ENCODE peak calls at places on chromosome 9, in five cellular contexts. One of them, this sample, is unnamed.

GRCh38 chr9:114003756-114004155 is 74.3 kb downstream of the AMBP start:
- DNase-seq in left ventricle myocardium inferior: no peak
- DNase-seq in fibroblast of the aortic adventitia: no peak
- DNase-seq in GM23338: no peak
- DNase-seq in fibroblast of lung: no peak
- DNase-seq in this sample: no peak

GRCh38 chr9:128091144-128091543 is 23.1 kb downstream of the SLC25A25 start:
- DNase-seq in fibroblast of lung: peak; percentile 92
- DNase-seq in GM23338: peak; percentile 94
- DNase-seq in left ventricle myocardium inferior: peak; percentile 64
- DNase-seq in fibroblast of the aortic adventitia: peak; percentile 97
- DNase-seq in this sample: peak; percentile 85

GRCh38 chr9:96222132-96222531 is 79.8 kb downstream of the HSD17B3 start:
- DNase-seq in left ventricle myocardium inferior: no peak
- DNase-seq in fibroblast of lung: peak; percentile 15
- DNase-seq in fibroblast of the aortic adventitia: no peak
- DNase-seq in GM23338: peak; percentile 75
- DNase-seq in this sample: no peak

GRCh38 chr9:7146582-7146981 is 388.8 kb downstream of the KDM4C start:
- DNase-seq in left ventricle myocardium inferior: no peak
- DNase-seq in fibroblast of the aortic adventitia: no peak
- DNase-seq in fibroblast of lung: no peak
- DNase-seq in GM23338: peak; percentile 12
- DNase-seq in this sample: no peak

GRCh38 chr9:23551171-23551795 is 274.8 kb downstream of the ELAVL2 start:
- DNase-seq in fibroblast of lung: no peak
- DNase-seq in left ventricle myocardium inferior: no peak
- DNase-seq in fibroblast of the aortic adventitia: no peak
- DNase-seq in GM23338: no peak
- DNase-seq in this sample: no peak

GRCh38 chr9:69180670-69181069 is 6.6 kb downstream of the TJP2 start:
- DNase-seq in fibroblast of lung: peak; percentile 97
- DNase-seq in GM23338: no peak
- DNase-seq in left ventricle myocardium inferior: no peak
- DNase-seq in fibroblast of the aortic adventitia: peak; percentile 97
- DNase-seq in this sample: peak; percentile 92

GRCh38 chr9:93673271-93673843 is 97.0 kb downstream of the PHF2 start:
- DNase-seq in GM23338: no peak
- DNase-seq in fibroblast of lung: peak; percentile 8
- DNase-seq in left ventricle myocardium inferior: peak; percentile 73
- DNase-seq in fibroblast of the aortic adventitia: peak; percentile 2
- DNase-seq in this sample: no peak

GRCh38 chr9:113594484-113595299 is 131.2 kb downstream of the RGS3 start:
- DNase-seq in fibroblast of lung: no peak
- DNase-seq in GM23338: no peak
- DNase-seq in left ventricle myocardium inferior: no peak
- DNase-seq in fibroblast of the aortic adventitia: no peak
- DNase-seq in this sample: no peak

GRCh38 chr9:17588395-17588794 is 9.5 kb downstream of the SH3GL2 start:
- DNase-seq in GM23338: peak; percentile 18
- DNase-seq in fibroblast of lung: no peak
- DNase-seq in left ventricle myocardium inferior: no peak
- DNase-seq in fibroblast of the aortic adventitia: no peak
- DNase-seq in this sample: no peak

GRCh38 chr9:97484134-97484533 is 17.3 kb upstream of the TMOD1 start:
- DNase-seq in fibroblast of lung: no peak
- DNase-seq in fibroblast of the aortic adventitia: no peak
- DNase-seq in GM23338: no peak
- DNase-seq in left ventricle myocardium inferior: no peak
- DNase-seq in this sample: no peak

GRCh38 chr9:97487880-97488279 is 13.6 kb upstream of the TMOD1 start:
- DNase-seq in GM23338: no peak
- DNase-seq in fibroblast of the aortic adventitia: no peak
- DNase-seq in left ventricle myocardium inferior: no peak
- DNase-seq in fibroblast of lung: no peak
- DNase-seq in this sample: no peak

GRCh38 chr9:97491216-97491999 is 10.1 kb upstream of the TMOD1 start:
- DNase-seq in fibroblast of lung: no peak
- DNase-seq in fibroblast of the aortic adventitia: no peak
- DNase-seq in left ventricle myocardium inferior: no peak
- DNase-seq in GM23338: no peak
- DNase-seq in this sample: no peak

DNA sequence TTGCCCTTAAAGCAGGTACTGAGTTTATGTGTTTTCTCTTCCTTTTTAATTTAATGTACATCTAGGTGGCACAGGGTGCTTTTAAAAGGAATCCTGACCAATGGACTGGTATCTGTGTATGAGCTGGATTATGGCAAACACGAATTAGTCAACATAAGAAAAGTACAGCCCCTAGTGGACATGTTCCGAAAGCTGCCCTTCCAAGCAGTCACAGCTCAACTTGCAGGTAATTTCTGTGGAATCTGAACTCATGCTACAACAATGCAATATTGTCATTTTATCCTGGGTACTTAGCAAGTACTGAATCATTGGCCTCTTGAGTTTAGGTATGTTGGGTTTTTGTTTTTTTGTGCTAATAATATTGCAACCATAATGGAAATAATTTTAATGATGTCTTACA is 14.4 kb upstream of the TMOD1 start:
- DNase-seq in fibroblast of lung: no peak
- DNase-seq in GM23338: peak; percentile 15
- DNase-seq in fibroblast of the aortic adventitia: no peak
- DNase-seq in left ventricle myocardium inferior: no peak
- DNase-seq in this sample: no peak
- TF ChIP-seq CTCF in fibroblast of lung: no peak
- TF ChIP-seq CTCF in GM23338: peak; percentile 46
- TF ChIP-seq CTCF in fibroblast of the aortic adventitia: peak; percentile 36
- TF ChIP-seq CTCF in left ventricle myocardium inferior: peak; percentile 48
- TF ChIP-seq CTCF in this sample: peak; percentile 52

GRCh38 chr9:109411069-109411761 is 86.9 kb downstream of the PTPN3 start:
- DNase-seq in fibroblast of lung: no peak
- DNase-seq in left ventricle myocardium inferior: no peak
- DNase-seq in GM23338: no peak
- DNase-seq in fibroblast of the aortic adventitia: no peak
- DNase-seq in this sample: no peak

GRCh38 chr9:109411818-109412352 is 86.2 kb downstream of the PTPN3 start:
- DNase-seq in GM23338: peak; percentile 76
- DNase-seq in left ventricle myocardium inferior: no peak
- DNase-seq in fibroblast of the aortic adventitia: peak; percentile 69
- DNase-seq in fibroblast of lung: peak; percentile 81
- DNase-seq in this sample: peak; percentile 16

GRCh38 chr9:109414125-109414785 is 83.9 kb downstream of the PTPN3 start:
- DNase-seq in fibroblast of lung: no peak
- DNase-seq in GM23338: peak; percentile 66
- DNase-seq in left ventricle myocardium inferior: no peak
- DNase-seq in fibroblast of the aortic adventitia: no peak
- DNase-seq in this sample: no peak

GRCh38 chr9:109408759-109409462 is 88.1 kb upstream of the EPB41L4B start:
- DNase-seq in fibroblast of the aortic adventitia: no peak
- DNase-seq in left ventricle myocardium inferior: no peak
- DNase-seq in GM23338: peak; percentile 42
- DNase-seq in fibroblast of lung: no peak
- DNase-seq in this sample: no peak

GRCh38 chr9:109409998-109410397 is 88.1 kb downstream of the PTPN3 start:
- DNase-seq in fibroblast of lung: no peak
- DNase-seq in GM23338: peak; percentile 89
- DNase-seq in fibroblast of the aortic adventitia: no peak
- DNase-seq in left ventricle myocardium inferior: no peak
- DNase-seq in this sample: no peak
- TF ChIP-seq CTCF in fibroblast of lung: no peak
- TF ChIP-seq CTCF in GM23338: peak; percentile 69
- TF ChIP-seq CTCF in fibroblast of the aortic adventitia: no peak
- TF ChIP-seq CTCF in left ventricle myocardium inferior: no peak
- TF ChIP-seq CTCF in this sample: no peak

GRCh38 chr9:89317282-89317681 is 1.0 kb upstream of the SECISBP2 start:
- DNase-seq in fibroblast of the aortic adventitia: no peak
- DNase-seq in GM23338: peak; percentile 7
- DNase-seq in fibroblast of lung: no peak
- DNase-seq in left ventricle myocardium inferior: no peak
- DNase-seq in this sample: no peak

GRCh38 chr9:89319015-89319905 is 960 bp downstream of the SECISBP2 start:
- DNase-seq in fibroblast of lung: no peak
- DNase-seq in GM23338: no peak
- DNase-seq in left ventricle myocardium inferior: no peak
- DNase-seq in fibroblast of the aortic adventitia: no peak
- DNase-seq in this sample: no peak

GRCh38 chr9:89315482-89315881 is 2.8 kb upstream of the SECISBP2 start:
- DNase-seq in left ventricle myocardium inferior: no peak
- DNase-seq in GM23338: no peak
- DNase-seq in fibroblast of the aortic adventitia: no peak
- DNase-seq in fibroblast of lung: no peak
- DNase-seq in this sample: no peak

GRCh38 chr9:89314955-89315354 is 3.3 kb upstream of the SECISBP2 start:
- DNase-seq in GM23338: no peak
- DNase-seq in fibroblast of lung: no peak
- DNase-seq in fibroblast of the aortic adventitia: no peak
- DNase-seq in left ventricle myocardium inferior: no peak
- DNase-seq in this sample: no peak

GRCh38 chr9:89318123-89319014 is at the start of gene SECISBP2:
- DNase-seq in fibroblast of lung: peak; percentile 99
- DNase-seq in GM23338: peak; percentile 97
- DNase-seq in fibroblast of the aortic adventitia: peak; percentile 98
- DNase-seq in left ventricle myocardium inferior: peak; percentile 97
- DNase-seq in this sample: peak; percentile 93
- TF ChIP-seq CTCF in fibroblast of lung: peak; percentile 74
- TF ChIP-seq CTCF in GM23338: peak; percentile 78
- TF ChIP-seq CTCF in fibroblast of the aortic adventitia: peak; percentile 68
- TF ChIP-seq CTCF in left ventricle myocardium inferior: peak; percentile 82
- TF ChIP-seq CTCF in this sample: peak; percentile 82

GRCh38 chr9:125517577-125517976 is 189.4 kb downstream of the MAPKAP1 start:
- DNase-seq in GM23338: peak; percentile 50
- DNase-seq in left ventricle myocardium inferior: no peak
- DNase-seq in fibroblast of the aortic adventitia: no peak
- DNase-seq in fibroblast of lung: no peak
- DNase-seq in this sample: no peak
- TF ChIP-seq CTCF in GM23338: no peak
- TF ChIP-seq CTCF in left ventricle myocardium inferior: no peak
- TF ChIP-seq CTCF in fibroblast of the aortic adventitia: no peak
- TF ChIP-seq CTCF in fibroblast of lung: no peak
- TF ChIP-seq CTCF in this sample: no peak

GRCh38 chr9:137304383-137305059 is 2.5 kb upstream of the NRARP start:
- DNase-seq in fibroblast of lung: no peak
- DNase-seq in GM23338: no peak
- DNase-seq in fibroblast of the aortic adventitia: no peak
- DNase-seq in left ventricle myocardium inferior: peak; percentile 15
- DNase-seq in this sample: no peak
- TF ChIP-seq CTCF in fibroblast of lung: no peak
- TF ChIP-seq CTCF in GM23338: no peak
- TF ChIP-seq CTCF in fibroblast of the aortic adventitia: peak; percentile 7
- TF ChIP-seq CTCF in left ventricle myocardium inferior: no peak
- TF ChIP-seq CTCF in this sample: peak; percentile 24

DNA sequence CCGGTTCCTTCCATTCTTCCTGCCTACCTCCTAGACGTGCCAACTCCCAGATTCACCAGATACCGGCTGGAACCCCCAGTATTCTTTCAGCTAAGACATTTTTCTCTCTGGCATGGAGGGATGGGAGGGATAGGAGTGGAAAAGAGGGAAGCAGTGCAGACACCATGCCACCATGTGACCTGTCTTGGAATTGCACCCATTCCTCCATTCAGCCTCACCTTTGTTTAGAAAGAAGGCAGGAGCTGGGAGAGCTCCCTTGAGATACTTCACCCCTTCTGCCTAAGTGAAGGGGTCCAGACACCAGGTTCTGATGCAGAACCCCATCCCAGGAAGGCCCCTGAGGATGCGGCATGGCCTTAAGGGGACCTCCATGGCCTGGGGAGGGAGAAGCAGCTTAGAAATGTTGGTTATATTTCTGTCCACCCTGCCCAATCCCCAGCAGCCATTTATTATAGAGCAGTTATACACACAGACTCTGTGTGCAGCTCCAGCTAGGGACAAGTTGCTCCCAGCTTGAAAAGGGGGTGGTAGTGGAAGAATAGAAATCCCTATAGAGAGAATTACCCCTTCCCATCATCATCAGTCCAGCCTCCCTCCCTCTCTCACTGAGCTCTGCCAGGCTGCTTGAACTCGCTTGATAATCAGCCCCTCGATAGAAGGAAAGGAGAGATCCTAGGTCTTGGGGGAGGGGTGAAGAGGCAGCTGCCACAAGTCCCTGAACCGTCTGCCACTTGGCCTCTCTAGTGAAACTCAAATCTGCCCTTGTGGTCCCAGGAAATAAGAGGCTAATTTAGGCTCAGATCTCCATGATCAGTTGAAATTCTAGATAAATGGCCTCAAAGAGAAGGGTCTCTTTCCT is 5.1 kb downstream of the DNAJB5 start:
- DNase-seq in fibroblast of the aortic adventitia: peak; percentile 57
- DNase-seq in fibroblast of lung: peak; percentile 51
- DNase-seq in left ventricle myocardium inferior: no peak
- DNase-seq in GM23338: peak; percentile 79
- DNase-seq in this sample: no peak
- TF ChIP-seq CTCF in fibroblast of the aortic adventitia: peak; percentile 77
- TF ChIP-seq CTCF in fibroblast of lung: peak; percentile 55
- TF ChIP-seq CTCF in left ventricle myocardium inferior: peak; percentile 65
- TF ChIP-seq CTCF in GM23338: peak; percentile 76
- TF ChIP-seq CTCF in this sample: peak; percentile 71

GRCh38 chr9:108125541-108125940 is 636.0 kb upstream of the KLF4 start:
- DNase-seq in fibroblast of lung: no peak
- DNase-seq in fibroblast of the aortic adventitia: no peak
- DNase-seq in GM23338: peak; percentile 63
- DNase-seq in left ventricle myocardium inferior: no peak
- DNase-seq in this sample: no peak
- TF ChIP-seq CTCF in fibroblast of lung: peak; percentile 5
- TF ChIP-seq CTCF in fibroblast of the aortic adventitia: peak; percentile 33
- TF ChIP-seq CTCF in GM23338: peak; percentile 79
- TF ChIP-seq CTCF in left ventricle myocardium inferior: peak; percentile 44
- TF ChIP-seq CTCF in this sample: peak; percentile 41

DNA sequence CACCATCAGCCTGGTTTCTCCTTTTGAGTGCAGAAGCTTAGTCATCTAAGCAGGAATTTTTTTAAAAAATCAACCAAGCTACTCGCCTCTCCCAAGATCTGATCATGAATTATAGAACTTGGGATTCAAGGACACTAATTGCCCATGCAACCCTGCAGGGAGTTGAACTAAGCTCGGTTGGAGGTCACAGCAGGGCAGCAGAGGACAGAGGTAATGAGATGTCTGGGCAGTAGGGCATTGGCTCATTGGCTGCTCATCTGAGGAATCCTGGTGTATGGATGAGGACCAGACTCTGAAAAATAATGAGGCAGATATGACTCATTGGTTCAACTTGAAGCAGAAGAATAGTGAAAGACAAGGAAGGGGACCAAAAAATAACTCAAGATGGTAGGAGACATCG is 111.8 kb upstream of the TLE1 start:
- DNase-seq in fibroblast of the aortic adventitia: peak; percentile 53
- DNase-seq in left ventricle myocardium inferior: no peak
- DNase-seq in GM23338: no peak
- DNase-seq in fibroblast of lung: no peak
- DNase-seq in this sample: no peak
- TF ChIP-seq CTCF in fibroblast of the aortic adventitia: no peak
- TF ChIP-seq CTCF in left ventricle myocardium inferior: no peak
- TF ChIP-seq CTCF in GM23338: no peak
- TF ChIP-seq CTCF in fibroblast of lung: no peak
- TF ChIP-seq CTCF in this sample: no peak

GRCh38 chr9:90665072-90665471 is 22.4 kb upstream of the DIRAS2 start:
- DNase-seq in GM23338: peak; percentile 58
- DNase-seq in fibroblast of the aortic adventitia: no peak
- DNase-seq in left ventricle myocardium inferior: no peak
- DNase-seq in fibroblast of lung: no peak
- DNase-seq in this sample: no peak
- TF ChIP-seq CTCF in GM23338: peak; percentile 57
- TF ChIP-seq CTCF in fibroblast of the aortic adventitia: no peak
- TF ChIP-seq CTCF in left ventricle myocardium inferior: no peak
- TF ChIP-seq CTCF in fibroblast of lung: no peak
- TF ChIP-seq CTCF in this sample: no peak

This sample was measured in AG04450.